ENCODE peak calls at places on chromosomes 13 and 19, in eight cellular contexts. S, C, P, E, U, F, O and K are unnamed samples.

GRCh38 chr13:48731957-48732569 is 78.3 kb downstream of the CYSLTR2 start:
- DNase-seq in U (no peak), S (no peak), C (peak), F (peak), E (peak), P (no peak), O (peak), K (no peak)

GRCh38 chr13:81395368-81395767 is 1054.4 kb upstream of the SPRY2 start:
- DNase-seq in U (no peak), E (no peak), S (no peak), C (no peak), O (no peak), F (peak), P (no peak), K (no peak)

GRCh38 chr13:38141792-38142191 is 207.9 kb upstream of the UFM1 start:
- DNase-seq in P (no peak), F (no peak), S (no peak), O (no peak), E (no peak), C (no peak), U (no peak), K (no peak)

GRCh38 chr13:107545946-107546502 is 669.3 kb downstream of the LIG4 start:
- DNase-seq in S (no peak), P (no peak), U (no peak), C (no peak), F (no peak), O (no peak), E (no peak), K (no peak)

GRCh38 chr13:40394304-40394983 is 272.0 kb downstream of the FOXO1 start:
- DNase-seq in C (no peak), U (no peak), S (no peak), P (no peak), E (no peak), O (no peak), F (no peak), K (no peak)

GRCh38 chr19:34959021-34959420 is 5.0 kb downstream of the ZNF792 start:
- DNase-seq in U (no peak), E (no peak), C (no peak), O (no peak), S (no peak), P (no peak), F (no peak), K (peak)

GRCh38 chr19:46898731-46899130 is 37.9 kb downstream of the ARHGAP35 start:
- DNase-seq in C (no peak), S (no peak), E (peak), U (no peak), F (no peak), P (no peak), O (no peak), K (no peak)

GRCh38 chr13:51050021-51050886 is 60.8 kb downstream of the C13orf42 start:
- DNase-seq in S (no peak), O (no peak), U (no peak), F (no peak), C (no peak), P (no peak), E (no peak), K (peak)

GRCh38 chr19:8331263-8331840 is 10.1 kb downstream of the RPS28 start:
- DNase-seq in C (no peak), E (no peak), O (no peak), S (no peak), F (no peak), P (no peak), U (no peak), K (no peak)

GRCh38 chr19:38057954-38058690 is 151.1 kb downstream of the SIPA1L3 start:
- DNase-seq in P (no peak), F (peak), C (peak), S (no peak), U (no peak), O (peak), E (no peak), K (no peak)

GRCh38 chr19:54439174-54439851 is 9.7 kb upstream of the LENG8 start:
- DNase-seq in F (peak), O (peak), C (no peak), E (peak), S (no peak), U (no peak), P (no peak), K (no peak)

GRCh38 chr19:47447470-47448359 is 24.0 kb downstream of the SLC8A2 start:
- DNase-seq in O (peak), P (no peak), S (no peak), E (no peak), U (no peak), C (peak), F (peak), K (no peak)

GRCh38 chr13:39385621-39386231 is 217.3 kb downstream of the LHFPL6 start:
- DNase-seq in E (no peak), C (no peak), F (no peak), S (no peak), O (no peak), U (no peak), P (no peak), K (no peak)

GRCh38 chr19:916645-917322 is 349 bp upstream of the KISS1R start:
- DNase-seq in E (no peak), U (no peak), S (no peak), C (no peak), P (no peak), F (no peak), O (peak), K (no peak)

GRCh38 chr13:87671031-87671823 is at the start of gene SLITRK5:
- DNase-seq in U (no peak), P (peak), F (peak), S (peak), E (peak), O (peak), C (peak), K (peak)

GRCh38 chr19:50967924-50968708 is 1.3 kb downstream of the KLK6 start:
- DNase-seq in F (no peak), C (no peak), P (no peak), S (no peak), E (no peak), U (no peak), O (no peak), K (no peak)

GRCh38 chr13:102913924-102914628 is 68.2 kb downstream of the ERCC5 start:
- DNase-seq in E (peak), P (no peak), U (no peak), C (no peak), O (no peak), F (no peak), S (no peak), K (no peak)

GRCh38 chr19:43940719-43941118 is 5.6 kb upstream of the ZNF45 start:
- DNase-seq in S (no peak), F (no peak), C (no peak), U (no peak), O (no peak), P (no peak), E (no peak), K (no peak)

GRCh38 chr19:51821921-51822716 is 27.2 kb downstream of the FPR3 start:
- DNase-seq in F (no peak), E (peak), U (no peak), O (no peak), S (no peak), P (no peak), C (no peak), K (no peak)

GRCh38 chr19:53657778-53658177 is 26.0 kb downstream of the DPRX start:
- DNase-seq in F (no peak), S (no peak), P (no peak), O (no peak), E (no peak), C (no peak), U (no peak), K (no peak)

GRCh38 chr13:100694722-100695644 is 20.4 kb upstream of the TMTC4 start:
- DNase-seq in P (no peak), O (peak), S (no peak), E (peak), C (peak), F (peak), U (no peak), K (no peak)

GRCh38 chr13:50805805-50806204 is 37.7 kb downstream of the DLEU7 start:
- DNase-seq in P (no peak), E (peak), S (no peak), O (peak), C (no peak), F (no peak), U (no peak), K (no peak)

GRCh38 chr13:80084086-80084676 is 256.7 kb downstream of the SPRY2 start:
- DNase-seq in C (no peak), E (peak), F (no peak), S (no peak), O (no peak), U (peak), P (no peak), K (no peak)

GRCh38 chr13:30714629-30715028 is 20.7 kb upstream of the ALOX5AP start:
- DNase-seq in U (no peak), F (no peak), P (no peak), C (no peak), E (no peak), S (no peak), O (no peak), K (no peak)

GRCh38 chr19:1475751-1476437 is 3.1 kb downstream of the C19orf25 start:
- DNase-seq in S (no peak), F (no peak), C (no peak), O (no peak), P (no peak), U (no peak), E (no peak), K (no peak)

GRCh38 chr19:39038098-39038497 is 5.7 kb upstream of the FBXO27 start:
- DNase-seq in F (peak), C (no peak), U (no peak), E (peak), S (no peak), O (peak), P (no peak), K (no peak)

DNA sequence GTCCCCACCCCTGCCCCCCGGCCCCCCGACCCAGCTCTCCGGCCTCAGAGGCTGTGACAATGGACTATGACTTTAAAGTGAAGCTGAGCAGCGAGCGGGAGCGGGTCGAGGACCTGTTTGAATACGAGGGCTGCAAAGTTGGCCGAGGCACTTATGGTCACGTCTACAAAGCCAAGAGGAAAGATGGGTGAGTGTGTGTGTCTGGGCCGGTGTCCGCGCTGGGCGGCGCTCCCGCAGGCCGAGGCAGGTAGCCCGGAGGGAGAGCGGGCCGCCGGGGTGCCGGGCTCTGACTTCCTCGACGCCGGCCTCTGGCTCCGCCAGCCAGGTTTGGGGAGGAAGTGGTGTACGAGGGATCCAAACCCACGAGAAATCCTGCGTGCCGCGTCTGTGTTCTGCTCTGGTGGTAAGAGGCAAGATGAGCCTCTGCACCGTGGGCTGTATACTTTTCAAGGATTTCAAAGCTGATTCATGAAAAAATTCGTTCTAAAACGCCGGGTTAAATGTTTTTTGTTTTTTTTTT is 714 bp downstream of the CDK8 start:
- DNase-seq in P (peak), U (no peak), C (peak), S (no peak), E (peak), F (peak), O (peak), K (no peak)
- TF ChIP-seq CTCF in P (no peak), U (no peak), C (no peak), S (no peak), E (no peak), F (no peak), O (peak), K (no peak)

DNA sequence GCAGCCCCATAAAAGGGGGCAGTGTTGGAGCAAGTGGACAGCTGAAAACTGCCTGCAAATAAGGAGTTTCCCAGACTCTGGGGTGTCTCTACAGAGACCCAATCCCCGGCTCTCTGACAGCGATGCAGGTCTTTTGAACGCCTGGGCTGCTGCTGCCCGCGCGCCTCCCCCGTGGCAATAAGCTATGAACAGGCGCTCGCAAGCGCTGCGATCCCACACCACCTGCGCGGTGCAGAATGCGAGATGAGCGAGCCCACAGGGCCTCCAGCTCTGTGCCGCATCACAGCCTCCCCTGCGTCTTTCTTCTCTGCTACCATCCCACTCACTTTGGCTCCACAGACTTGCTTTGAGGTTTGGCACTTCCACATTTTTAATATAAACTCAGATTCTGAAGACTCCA is 62.3 kb downstream of the KCTD15 start:
- DNase-seq in O (no peak), U (no peak), E (no peak), F (no peak), C (no peak), P (no peak), S (no peak), K (peak)
- TF ChIP-seq CTCF in O (no peak), U (no peak), E (no peak), F (no peak), C (no peak), P (no peak), S (no peak), K (no peak)

GRCh38 chr19:12779162-12779993 is 4.0 kb upstream of the HOOK2 start:
- DNase-seq in U (no peak), E (peak), C (no peak), O (peak), P (peak), F (peak), S (no peak), K (peak)
- TF ChIP-seq CTCF in U (no peak), E (no peak), C (no peak), O (peak), P (no peak), F (peak), S (no peak), K (peak)

GRCh38 chr13:64819081-64819480 is 2411.1 kb downstream of the PCDH9 start:
- DNase-seq in E (no peak), C (no peak), S (no peak), P (no peak), U (no peak), O (no peak), F (no peak), K (no peak)
- TF ChIP-seq CTCF in E (no peak), C (no peak), S (no peak), P (no peak), U (no peak), O (no peak), F (peak), K (peak)

DNA sequence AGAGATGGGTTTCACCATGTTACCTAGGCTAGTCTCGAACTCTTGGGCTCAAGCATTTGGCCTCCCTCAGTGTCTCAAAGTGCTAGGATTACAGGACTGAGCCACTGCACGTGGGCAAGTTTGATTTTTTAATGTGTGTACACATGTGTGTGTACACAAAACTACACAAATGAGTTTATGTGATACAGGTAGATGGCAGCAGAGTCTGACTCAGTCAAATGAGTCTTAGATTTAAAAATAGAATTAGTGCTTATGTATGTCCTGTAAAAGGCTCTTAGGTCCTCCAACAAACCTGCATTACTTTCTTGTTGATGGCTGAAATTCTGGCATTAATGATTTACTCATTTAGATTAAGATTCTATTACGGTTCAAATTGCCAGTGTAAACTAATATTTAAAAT is 293.7 kb downstream of the PCDH17 start:
- DNase-seq in S (no peak), P (no peak), E (no peak), C (no peak), U (no peak), F (no peak), O (no peak), K (no peak)
- TF ChIP-seq CTCF in S (no peak), P (no peak), E (no peak), C (no peak), U (no peak), F (peak), O (no peak), K (peak)

GRCh38 chr19:2719910-2720776 is 1.0 kb downstream of the DIRAS1 start:
- DNase-seq in U (no peak), O (no peak), S (no peak), F (no peak), P (no peak), E (peak), C (no peak), K (no peak)
- TF ChIP-seq CTCF in U (no peak), O (no peak), S (no peak), F (no peak), P (no peak), E (peak), C (peak), K (no peak)

GRCh38 chr13:114115191-114115671 is 17.2 kb downstream of the RASA3 start:
- DNase-seq in S (peak), P (peak), F (peak), U (no peak), E (peak), C (no peak), O (peak), K (no peak)
- TF ChIP-seq CTCF in S (no peak), P (no peak), F (no peak), U (peak), E (peak), C (no peak), O (peak), K (peak)

DNA sequence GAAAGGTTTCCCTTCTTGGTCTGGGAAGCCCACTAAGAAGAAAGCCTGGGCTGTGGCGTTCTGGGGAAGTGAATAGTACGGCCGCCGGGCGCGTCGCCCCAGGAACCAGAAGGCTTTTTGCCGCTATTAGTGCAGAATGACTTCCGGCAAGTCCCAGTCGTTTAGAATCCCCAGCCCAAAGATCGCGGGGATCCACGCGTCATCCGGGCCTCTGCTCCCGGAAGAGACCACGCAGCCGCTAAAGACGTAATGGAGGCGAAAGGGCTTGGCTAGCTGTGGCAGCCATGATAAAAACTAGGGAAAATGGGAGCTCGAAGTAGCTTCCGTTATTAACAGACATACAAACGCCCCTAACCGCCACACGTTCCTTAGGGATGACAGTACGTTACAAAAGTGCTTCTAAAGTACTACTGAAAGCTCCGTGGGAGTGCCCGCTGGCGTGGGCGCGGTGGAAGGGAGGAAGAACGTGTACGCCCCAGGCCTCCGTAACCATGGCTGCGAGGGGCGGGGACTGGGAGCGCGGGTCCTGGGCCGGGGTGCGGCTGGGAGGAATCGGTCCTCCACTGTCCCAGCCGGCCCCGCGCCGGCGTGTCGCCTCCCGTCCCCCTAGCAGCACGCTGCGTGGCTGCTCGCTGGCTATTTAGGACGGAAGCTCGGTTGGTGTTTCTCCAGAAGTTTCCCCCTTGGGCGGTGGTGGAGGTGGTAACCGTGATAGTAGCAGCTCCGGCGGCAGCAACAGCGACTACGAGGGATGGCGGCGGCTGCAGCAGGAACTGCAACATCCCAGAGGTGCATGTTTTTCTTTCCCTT is at the start of gene SUGT1:
- DNase-seq in O (peak), U (peak), C (peak), E (peak), F (peak), P (peak), S (peak), K (peak)
- TF ChIP-seq CTCF in O (peak), U (peak), C (peak), E (peak), F (peak), P (peak), S (peak), K (peak)

GRCh38 chr13:75685239-75685697 is 49.1 kb downstream of the LMO7 start:
- DNase-seq in O (peak), C (no peak), E (peak), P (no peak), S (no peak), U (peak), F (no peak), K (no peak)

GRCh38 chr13:75691183-75691582 is 55.1 kb downstream of the LMO7 start:
- DNase-seq in U (no peak), P (no peak), F (no peak), O (peak), C (no peak), S (no peak), E (no peak), K (no peak)

GRCh38 chr13:75689686-75690085 is 53.6 kb downstream of the LMO7 start:
- DNase-seq in S (no peak), C (no peak), P (no peak), O (no peak), E (no peak), F (no peak), U (no peak), K (no peak)

GRCh38 chr13:75693227-75693626 is 57.1 kb downstream of the LMO7 start:
- DNase-seq in P (no peak), F (no peak), O (no peak), C (no peak), S (no peak), U (no peak), E (no peak), K (no peak)

DNA sequence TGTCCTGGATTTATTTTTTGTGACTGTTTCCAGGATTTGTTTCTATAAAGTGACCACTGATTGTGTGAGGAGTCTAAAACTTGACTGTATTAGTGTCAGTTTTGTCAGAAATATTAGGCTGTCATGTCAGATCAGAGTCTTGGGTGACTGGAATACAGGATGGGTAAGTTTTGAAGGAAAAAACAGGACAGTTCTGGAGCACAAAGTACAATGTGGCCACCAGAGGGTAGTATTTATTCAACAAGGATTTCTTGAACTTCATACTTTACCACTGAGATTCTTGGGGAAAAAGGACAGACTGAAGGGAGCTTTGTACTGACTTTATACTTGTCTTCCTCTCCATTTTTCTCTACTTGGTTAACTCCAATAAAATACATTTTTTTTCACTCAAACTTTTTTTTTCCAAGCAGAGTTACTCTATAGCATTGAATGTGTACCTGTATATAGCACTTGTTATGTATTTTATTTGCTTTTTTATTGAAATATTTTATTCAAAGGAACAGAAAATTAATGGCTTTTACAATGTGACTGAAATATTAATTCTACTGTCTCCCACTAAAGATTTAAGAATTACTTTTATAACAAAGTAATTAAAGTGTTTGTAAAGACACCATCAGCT is 51.1 kb downstream of the LMO7 start:
- DNase-seq in C (no peak), U (peak), E (peak), S (no peak), P (no peak), F (no peak), O (peak), K (no peak)
- TF ChIP-seq CTCF in C (peak), U (peak), E (peak), S (peak), P (peak), F (peak), O (peak), K (peak)